ENCODE peak calls at places on chromosomes 1 and 21, in four cellular contexts. S, O, J and Z are unnamed samples.
A peak's percentile ranks its signal among the peaks of the same experiment; 100 is the strongest.

GRCh38 chr1:100037665-100038400 is 68.0 kb downstream of the SLC35A3 start:
- DNase-seq in S (peak; percentile 88), O (peak; percentile 57), J (peak; percentile 53), Z (peak; percentile 81)

GRCh38 chr1:57845041-57845440 is 421.2 kb upstream of the DAB1 start:
- DNase-seq in S (no peak), O (no peak), J (no peak), Z (no peak)

GRCh38 chr1:192474080-192474683 is 101.4 kb upstream of the RGS1 start:
- DNase-seq in S (peak; percentile 50), O (peak; percentile 10), J (no peak), Z (peak; percentile 30)

GRCh38 chr1:185561629-185562028 is 172.6 kb upstream of the HMCN1 start:
- DNase-seq in S (no peak), O (no peak), J (no peak), Z (no peak)

GRCh38 chr1:94542088-94542671 is 621 bp upstream of the F3 start:
- DNase-seq in S (no peak), O (no peak), J (no peak), Z (no peak)

GRCh38 chr21:42187976-42188653 is 30.8 kb upstream of the ABCG1 start:
- DNase-seq in S (no peak), O (no peak), J (peak; percentile 92), Z (no peak)

GRCh38 chr1:5891736-5892135 is 100.5 kb downstream of the NPHP4 start:
- DNase-seq in S (no peak), O (no peak), J (no peak), Z (no peak)

GRCh38 chr1:21511579-21512522 is 2.6 kb downstream of the ALPL start:
- DNase-seq in S (no peak), O (no peak), J (no peak), Z (no peak)

GRCh38 chr1:116254776-116255175 is 118.3 kb upstream of the ATP1A1 start:
- DNase-seq in S (no peak), O (no peak), J (no peak), Z (no peak)

GRCh38 chr1:166840309-166841302 is 1.3 kb downstream of the POGK start:
- DNase-seq in S (peak; percentile 72), O (no peak), J (no peak), Z (no peak)
- TF ChIP-seq CTCF in S (no peak), O (no peak), J (no peak), Z (no peak)

GRCh38 chr1:177964336-177964735 is 5.5 kb downstream of the SEC16B start:
- DNase-seq in S (no peak), O (no peak), J (no peak), Z (no peak)
- TF ChIP-seq JUNB in S (no peak), O (no peak), J (no peak), Z (no peak)

GRCh38 chr21:44021064-44021463 is 9.0 kb downstream of the TRAPPC10 start:
- DNase-seq in S (no peak), O (peak; percentile 61), J (no peak), Z (no peak)

GRCh38 chr21:44027607-44028286 is 15.6 kb downstream of the TRAPPC10 start:
- DNase-seq in S (no peak), O (no peak), J (no peak), Z (no peak)

GRCh38 chr21:44028287-44028659 is 16.2 kb downstream of the TRAPPC10 start:
- DNase-seq in S (no peak), O (no peak), J (no peak), Z (no peak)

GRCh38 chr21:44024257-44024656 is 12.1 kb downstream of the TRAPPC10 start:
- DNase-seq in S (no peak), O (no peak), J (no peak), Z (no peak)

DNA sequence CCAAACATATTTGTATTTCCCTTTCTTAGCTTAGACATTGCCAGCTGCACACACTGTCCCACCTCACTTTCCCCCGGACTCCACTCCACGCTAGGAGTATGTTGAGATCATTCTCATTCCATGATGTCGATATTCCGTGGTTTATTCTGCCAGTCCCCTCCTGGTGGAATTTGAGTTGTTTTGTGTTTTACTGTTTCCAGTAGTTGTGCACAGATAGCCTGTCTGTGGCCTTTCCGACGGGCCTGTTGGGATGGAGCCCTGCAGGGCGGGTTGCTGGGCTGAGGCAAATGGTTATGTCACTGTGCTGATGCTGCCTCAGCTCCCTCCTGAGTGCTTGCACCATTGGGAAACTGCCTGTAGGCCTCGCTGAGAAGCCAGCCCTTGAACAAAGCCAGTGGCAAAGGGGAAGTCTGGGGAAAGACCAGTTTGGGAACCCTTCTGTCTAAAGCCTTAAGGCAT is 12.8 kb downstream of the TRAPPC10 start:
- DNase-seq in S (peak; percentile 48), O (no peak), J (no peak), Z (no peak)
- TF ChIP-seq MAX in S (no peak), O (no peak), J (no peak), Z (no peak)

GRCh38 chr1:98102369-98103030 is 181.7 kb upstream of the DPYD start:
- DNase-seq in S (no peak), O (no peak), J (no peak), Z (no peak)

GRCh38 chr1:98104285-98104684 is 183.5 kb upstream of the DPYD start:
- DNase-seq in S (no peak), O (no peak), J (no peak), Z (no peak)

GRCh38 chr1:98107256-98107655 is 186.4 kb upstream of the DPYD start:
- DNase-seq in S (no peak), O (no peak), J (no peak), Z (no peak)

GRCh38 chr1:98101364-98101763 is 180.5 kb upstream of the DPYD start:
- DNase-seq in S (no peak), O (no peak), J (no peak), Z (no peak)

GRCh38 chr1:98103617-98104284 is 182.9 kb upstream of the DPYD start:
- DNase-seq in S (no peak), O (no peak), J (no peak), Z (no peak)
- TF ChIP-seq CTCF in S (no peak), O (no peak), J (no peak), Z (peak; percentile 8)

GRCh38 chr1:19648689-19649088 is 4.6 kb downstream of the NBL1 start:
- DNase-seq in S (peak; percentile 33), O (peak; percentile 53), J (no peak), Z (no peak)

GRCh38 chr1:19654386-19654785 is 10.3 kb downstream of the NBL1 start:
- DNase-seq in S (no peak), O (peak; percentile 39), J (no peak), Z (peak; percentile 33)

GRCh38 chr1:19648239-19648638 is 4.1 kb downstream of the NBL1 start:
- DNase-seq in S (no peak), O (no peak), J (no peak), Z (no peak)

GRCh38 chr1:19650416-19651140 is 6.5 kb downstream of the NBL1 start:
- DNase-seq in S (peak; percentile 38), O (no peak), J (no peak), Z (no peak)

DNA sequence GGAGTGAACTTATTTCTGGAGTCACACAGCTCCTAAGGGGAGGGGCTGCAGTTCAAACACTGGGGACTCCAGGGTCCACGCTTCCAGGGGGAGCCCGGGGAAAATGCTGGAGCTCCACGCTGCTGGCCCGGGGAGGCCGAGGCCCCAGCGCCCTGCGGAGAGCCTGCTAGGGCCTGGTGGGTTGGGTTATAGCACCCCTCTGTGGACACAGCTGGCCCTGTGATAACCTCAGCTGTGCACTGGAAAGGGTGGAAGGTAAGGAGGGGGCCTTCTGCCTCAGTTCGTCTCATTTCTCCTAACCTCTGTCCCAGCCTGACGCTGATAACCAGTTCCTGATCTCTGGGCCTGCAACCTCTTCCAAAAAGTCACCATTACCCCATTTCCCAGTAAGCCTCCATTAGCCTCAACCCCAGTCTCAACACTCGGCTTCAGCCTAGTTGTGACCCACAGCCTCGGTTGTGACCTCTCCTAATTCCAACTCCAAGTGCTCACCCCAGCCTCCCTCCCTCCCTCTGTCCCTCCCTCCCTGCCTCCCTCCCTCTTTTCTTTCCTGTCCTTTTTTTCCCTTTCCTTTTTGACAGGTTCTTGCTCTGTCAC is 7.1 kb downstream of the NBL1 start:
- DNase-seq in S (peak; percentile 81), O (peak; percentile 24), J (no peak), Z (peak; percentile 77)
- TF ChIP-seq JUNB in S (no peak), O (no peak), J (no peak), Z (no peak)

GRCh38 chr1:66644331-66644730 is 107.9 kb upstream of the DYNLT5 start:
- DNase-seq in S (no peak), O (no peak), J (no peak), Z (no peak)
- TF ChIP-seq MAX in S (no peak), O (no peak), J (no peak), Z (no peak)

DNA sequence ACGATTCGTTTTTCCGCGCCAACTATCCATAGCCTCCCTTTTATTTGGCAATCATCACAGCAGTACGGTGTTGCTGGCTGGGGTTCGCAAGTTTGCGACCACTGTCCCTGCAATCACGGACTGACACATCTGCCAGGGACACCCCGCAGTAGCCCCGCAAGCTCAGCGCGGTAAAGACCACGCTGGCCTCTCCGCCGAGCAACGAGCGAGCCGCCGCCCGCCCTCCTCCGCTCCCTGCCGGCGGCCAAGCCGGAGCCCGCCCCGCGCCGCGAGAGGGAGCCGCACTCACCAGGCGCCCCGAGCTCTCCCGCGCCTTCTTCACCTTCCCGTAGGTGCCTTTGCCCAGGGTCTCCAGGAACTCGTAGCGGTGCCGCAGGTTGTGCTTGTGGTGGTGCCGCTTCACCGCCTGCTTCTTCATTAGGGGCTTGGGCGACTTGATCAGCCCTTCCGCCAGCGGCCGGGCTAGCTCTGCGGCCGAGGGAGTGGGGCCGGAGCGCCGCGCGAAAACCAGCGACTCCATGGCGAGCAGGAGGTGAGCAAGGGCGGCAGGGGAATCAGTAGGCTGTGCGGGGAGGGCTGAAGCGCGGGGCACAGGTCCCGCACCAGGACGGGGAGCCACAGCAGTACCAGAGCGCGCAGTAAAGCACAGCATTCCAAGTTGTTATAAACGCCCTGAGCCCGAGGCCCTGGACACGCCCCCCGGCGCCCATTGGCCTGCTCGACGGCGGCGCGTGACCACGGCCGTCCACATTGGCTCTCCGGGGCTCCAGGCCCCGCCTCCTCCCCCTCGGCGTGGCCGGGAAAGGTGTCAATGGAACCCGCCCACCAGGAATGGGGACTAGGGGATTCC is at the start of gene NUAK2:
- DNase-seq in S (peak; percentile 99), O (peak; percentile 85), J (no peak), Z (peak; percentile 92)
- TF ChIP-seq CTCF in S (peak; percentile 79), O (peak; percentile 57), J (no peak), Z (no peak)

DNA sequence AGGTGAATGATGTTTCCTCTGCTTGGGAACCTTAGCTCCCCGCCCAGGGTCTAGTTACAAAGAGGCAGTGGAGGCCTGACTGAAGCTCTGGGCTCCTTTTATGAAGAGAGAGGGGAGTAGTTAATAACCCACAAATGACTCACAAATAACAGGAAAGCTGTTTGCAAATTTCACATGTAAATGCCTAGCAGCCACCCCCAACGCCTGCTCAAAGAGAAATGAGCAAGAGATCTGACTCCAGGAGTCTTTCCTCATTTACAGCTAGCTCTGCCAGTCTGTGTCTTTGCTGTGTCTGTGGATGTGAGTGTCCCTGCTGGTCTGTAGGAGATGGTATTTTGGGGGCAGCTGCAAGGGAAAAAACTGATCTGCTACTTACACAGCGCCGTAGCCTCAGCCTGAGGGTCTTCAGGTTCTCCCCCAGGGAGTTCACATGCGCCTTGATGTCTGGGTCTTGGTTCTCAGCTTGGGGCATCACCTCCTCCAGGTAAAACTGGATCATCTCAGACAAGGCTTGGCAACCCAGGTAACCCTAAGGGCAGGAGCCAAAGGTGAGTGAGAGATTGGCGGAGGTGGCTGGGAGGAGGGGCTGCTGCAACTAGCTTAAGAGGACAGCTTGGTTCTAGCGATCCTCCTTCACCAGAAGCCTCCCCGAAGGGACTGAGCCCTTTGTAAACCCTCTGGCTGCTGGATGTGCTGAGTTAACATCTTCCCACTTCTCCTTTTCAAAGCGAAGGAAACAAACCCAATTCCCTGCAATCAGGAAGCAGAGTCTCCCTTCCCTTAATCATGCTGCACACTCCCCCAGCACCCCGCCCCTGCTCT is at the start of gene IL19:
- DNase-seq in S (no peak), O (no peak), J (no peak), Z (no peak)
- TF ChIP-seq JUNB in S (no peak), O (no peak), J (peak; percentile 24), Z (no peak)